ENCODE peak calls at places on chromosome 13, in eight cellular contexts. Q is AG04449, E is nephron progenitor cell, P is pancreas, W is HepG2, O is testis, I is RWPE1, S is psoas muscle. D is an unnamed sample.
A peak's percentile ranks its signal among the peaks of the same experiment; 100 is the strongest.

GRCh38 chr13:46296465-46296822 is 84.7 kb downstream of the LRRC63 start:
- DNase-seq in Q (no peak), E (no peak), P (no peak), W (no peak), O (no peak), I (no peak), S (no peak), D (no peak)

GRCh38 chr13:24458736-24459135 is 53.8 kb downstream of the PARP4 start:
- DNase-seq in Q (no peak), E (no peak), P (no peak), W (no peak), O (no peak), I (no peak), S (no peak), D (no peak)

GRCh38 chr13:34627905-34628682 is 314.0 kb upstream of the NBEA start:
- DNase-seq in Q (no peak), E (no peak), P (no peak), W (no peak), O (no peak), I (no peak), S (no peak), D (no peak)

GRCh38 chr13:73731564-73731963 is 402.6 kb downstream of the KLF12 start:
- DNase-seq in Q (no peak), E (no peak), P (no peak), W (no peak), O (no peak), I (no peak), S (no peak), D (no peak)

GRCh38 chr13:44104969-44105368 is 225.3 kb downstream of the LACC1 start:
- DNase-seq in Q (no peak), E (no peak), P (no peak), W (no peak), O (no peak), I (no peak), S (no peak), D (no peak)

GRCh38 chr13:44575741-44576395 is at the start of gene TSC22D1:
- DNase-seq in Q (no peak), E (peak; percentile 57), P (peak; percentile 45), W (no peak), O (peak; percentile 65), I (peak; percentile 20), S (peak; percentile 67), D (peak; percentile 38)

GRCh38 chr13:109998808-109999528 is 212.6 kb upstream of the IRS2 start:
- DNase-seq in Q (peak; percentile 74), E (no peak), P (no peak), W (no peak), O (no peak), I (peak; percentile 90), S (no peak), D (peak; percentile 95)

GRCh38 chr13:95233026-95233635 is 68.1 kb downstream of the ABCC4 start:
- DNase-seq in Q (no peak), E (no peak), P (no peak), W (no peak), O (no peak), I (no peak), S (no peak), D (no peak)

GRCh38 chr13:27405521-27406134 is 18.8 kb upstream of the GTF3A start:
- DNase-seq in Q (no peak), E (no peak), P (no peak), W (no peak), O (no peak), I (no peak), S (no peak), D (no peak)

GRCh38 chr13:44932850-44933251 is 56.4 kb downstream of the NUFIP1 start:
- DNase-seq in Q (no peak), E (no peak), P (no peak), W (no peak), O (no peak), I (peak; percentile 23), S (no peak), D (peak; percentile 36)

GRCh38 chr13:101489635-101490034 is 37.2 kb downstream of the ITGBL1 start:
- DNase-seq in Q (no peak), E (no peak), P (no peak), W (no peak), O (no peak), I (no peak), S (no peak), D (no peak)

GRCh38 chr13:45623516-45624090 is 8.1 kb upstream of the ERICH6B start:
- DNase-seq in Q (no peak), E (no peak), P (no peak), W (peak; percentile 19), O (no peak), I (peak; percentile 47), S (no peak), D (peak; percentile 40)

GRCh38 chr13:24381539-24382265 is 72.3 kb downstream of the C1QTNF9 start:
- DNase-seq in Q (no peak), E (no peak), P (no peak), W (no peak), O (no peak), I (no peak), S (peak; percentile 68), D (peak; percentile 57)

GRCh38 chr13:95955255-95955654 is 97.9 kb downstream of the UGGT2 start:
- DNase-seq in Q (no peak), E (no peak), P (no peak), W (no peak), O (no peak), I (no peak), S (no peak), D (no peak)

GRCh38 chr13:47628666-47629065 is 372.4 kb downstream of the SUCLA2 start:
- DNase-seq in Q (no peak), E (no peak), P (no peak), W (no peak), O (no peak), I (no peak), S (no peak), D (peak; percentile 20)

GRCh38 chr13:51804295-51805172 is 571 bp upstream of the DHRS12 start:
- DNase-seq in Q (no peak), E (no peak), P (peak; percentile 50), W (no peak), O (peak; percentile 40), I (no peak), S (peak; percentile 65), D (no peak)

GRCh38 chr13:43087960-43088580 is 64.7 kb downstream of the DNAJC15 start:
- DNase-seq in Q (no peak), E (no peak), P (no peak), W (no peak), O (no peak), I (peak; percentile 14), S (no peak), D (no peak)

GRCh38 chr13:33490461-33491327 is 205.1 kb upstream of the STARD13 start:
- DNase-seq in Q (no peak), E (peak; percentile 8), P (no peak), W (no peak), O (no peak), I (no peak), S (no peak), D (no peak)

DNA sequence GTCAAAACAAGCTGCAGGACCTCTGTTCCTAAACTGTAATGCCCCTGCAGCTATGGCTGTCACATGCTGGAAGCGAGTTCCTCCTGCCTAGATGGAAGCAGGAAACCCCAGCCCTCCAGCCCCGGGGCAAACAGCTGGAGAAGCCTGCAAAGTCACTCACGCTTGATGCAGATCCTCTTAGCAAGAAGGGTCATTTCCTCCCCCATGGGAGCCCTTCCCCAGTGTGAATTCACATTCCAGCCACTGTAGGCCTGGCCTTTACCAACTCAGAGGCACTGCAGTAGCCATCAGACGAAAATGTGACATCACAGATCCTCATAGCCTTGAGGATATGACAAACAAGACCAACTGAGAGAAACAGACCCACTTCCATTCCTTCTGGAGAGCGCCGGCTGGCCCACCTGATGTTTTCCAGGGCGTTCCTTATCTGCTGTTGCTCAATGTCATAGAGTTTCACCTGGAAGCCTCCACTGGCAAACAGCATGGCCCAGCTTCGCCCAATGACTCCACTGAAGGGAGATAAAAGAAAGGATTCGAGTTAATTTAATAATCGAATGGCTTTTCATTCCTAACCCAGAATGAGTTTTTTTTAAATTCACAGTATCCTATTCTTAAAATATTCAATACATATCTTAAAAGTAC is 13.5 kb downstream of the CRYL1 start:
- DNase-seq in Q (no peak), E (peak; percentile 28), P (no peak), W (no peak), O (no peak), I (no peak), S (no peak), D (no peak)
- TF ChIP-seq CTCF in Q (no peak), E (no peak), P (no peak), W (no peak), O (no peak), I (no peak), S (no peak), D (no peak)

GRCh38 chr13:50384724-50385123 is 369.5 kb downstream of the KCNRG start:
- DNase-seq in Q (no peak), E (no peak), P (no peak), W (no peak), O (no peak), I (no peak), S (no peak), D (no peak)

GRCh38 chr13:50388481-50388880 is 373.2 kb downstream of the KCNRG start:
- DNase-seq in Q (no peak), E (no peak), P (no peak), W (no peak), O (no peak), I (no peak), S (no peak), D (no peak)

GRCh38 chr13:50389726-50390125 is 374.5 kb downstream of the KCNRG start:
- DNase-seq in Q (no peak), E (no peak), P (no peak), W (no peak), O (no peak), I (no peak), S (no peak), D (no peak)

GRCh38 chr13:50386527-50387123 is 371.4 kb downstream of the KCNRG start:
- DNase-seq in Q (peak; percentile 53), E (peak; percentile 30), P (no peak), W (no peak), O (no peak), I (no peak), S (peak; percentile 59), D (no peak)

DNA sequence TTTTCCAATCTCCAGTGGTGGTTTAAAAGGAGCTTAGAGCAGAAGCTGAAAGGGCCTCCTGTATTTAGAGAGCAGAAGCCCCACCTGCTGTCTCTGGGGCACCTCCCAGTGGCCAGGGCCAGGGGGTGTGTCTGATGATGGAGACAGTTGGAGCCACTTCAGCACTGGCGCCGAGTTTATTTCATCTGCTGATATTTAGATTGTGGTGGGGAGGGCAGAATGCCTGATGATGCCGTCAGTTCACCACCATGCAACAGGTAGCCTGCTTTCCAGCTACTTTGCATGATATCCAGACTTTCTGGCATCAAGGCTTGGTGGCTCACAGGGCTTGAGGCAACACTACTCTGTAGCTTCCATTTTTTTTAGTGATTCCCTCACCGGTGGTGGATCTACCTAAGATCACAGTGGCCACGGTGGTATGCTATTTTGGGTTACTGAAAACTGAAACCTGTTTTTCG is 371.9 kb downstream of the KCNRG start:
- DNase-seq in Q (no peak), E (peak; percentile 46), P (peak; percentile 35), W (peak; percentile 25), O (peak; percentile 59), I (no peak), S (peak; percentile 82), D (no peak)
- TF ChIP-seq CTCF in Q (peak; percentile 13), E (no peak), P (peak; percentile 11), W (peak; percentile 46), O (no peak), I (no peak), S (no peak), D (no peak)

GRCh38 chr13:90732049-90732448 is 615.4 kb upstream of the MIR17HG start:
- DNase-seq in Q (no peak), E (no peak), P (no peak), W (peak; percentile 3), O (no peak), I (no peak), S (no peak), D (peak; percentile 13)
- TF ChIP-seq CTCF in Q (no peak), E (no peak), P (no peak), W (peak; percentile 34), O (no peak), I (no peak), S (no peak), D (no peak)

GRCh38 chr13:41200126-41200525 is 5.8 kb upstream of the KBTBD7 start:
- DNase-seq in Q (no peak), E (no peak), P (no peak), W (no peak), O (no peak), I (no peak), S (no peak), D (no peak)
- TF ChIP-seq CTCF in Q (no peak), E (no peak), P (no peak), W (no peak), O (no peak), I (no peak), S (no peak), D (no peak)